ENCODE peak calls at places on chromosomes 11 and 22, in seven cellular contexts. S is Peyer's patch; G is posterior cingulate gyrus; D is CD8-positive, alpha-beta memory T cell; P is KBM-7; C is thoracic aorta; O is mesendoderm. Q is an unnamed sample.

GRCh38 chr11:2076441-2076840 is 62.7 kb downstream of the IGF2 start:
- DNase-seq in S (no peak), G (no peak), D (no peak), P (no peak), C (no peak), O (no peak), Q (no peak)

GRCh38 chr11:119533931-119534694 is 111.1 kb upstream of the THY1 start:
- DNase-seq in S (peak; percentile 37), G (peak; percentile 85), D (no peak), P (peak; percentile 79), C (no peak), O (peak; percentile 77), Q (peak; percentile 66)

GRCh38 chr11:132886335-132886734 is 646.0 kb downstream of the OPCML start:
- DNase-seq in S (no peak), G (no peak), D (no peak), P (no peak), C (no peak), O (peak; percentile 84), Q (no peak)

GRCh38 chr22:37196539-37197450 is 8.7 kb upstream of the C1QTNF6 start:
- DNase-seq in S (no peak), G (no peak), D (no peak), P (no peak), C (no peak), O (peak; percentile 56), Q (peak; percentile 52)

GRCh38 chr11:94826415-94826814 is 58.3 kb downstream of the AMOTL1 start:
- DNase-seq in S (no peak), G (no peak), D (no peak), P (no peak), C (no peak), O (peak; percentile 54), Q (no peak)

GRCh38 chr11:126561327-126561893 is 205.9 kb downstream of the ST3GAL4 start:
- DNase-seq in S (no peak), G (no peak), D (no peak), P (peak; percentile 41), C (no peak), O (peak; percentile 88), Q (peak; percentile 18)

GRCh38 chr11:118634435-118635236 is 27.2 kb downstream of the PHLDB1 start:
- DNase-seq in S (peak; percentile 32), G (peak; percentile 50), D (no peak), P (no peak), C (no peak), O (peak; percentile 93), Q (peak; percentile 61)

GRCh38 chr11:114296190-114296978 is at the start of gene NNMT:
- DNase-seq in S (no peak), G (peak; percentile 36), D (no peak), P (no peak), C (peak; percentile 67), O (no peak), Q (no peak)

GRCh38 chr11:72111803-72112540 is 523 bp downstream of the ANAPC15 start:
- DNase-seq in S (peak; percentile 91), G (peak; percentile 93), D (peak; percentile 81), P (peak; percentile 99), C (peak; percentile 92), O (peak; percentile 100), Q (peak; percentile 94)

GRCh38 chr11:128624269-128625170 is 37.2 kb upstream of the ETS1 start:
- DNase-seq in S (peak; percentile 84), G (no peak), D (peak; percentile 55), P (peak; percentile 39), C (no peak), O (no peak), Q (no peak)

GRCh38 chr11:117410861-117411725 is 83.4 kb downstream of the CEP164 start:
- DNase-seq in S (no peak), G (no peak), D (no peak), P (no peak), C (no peak), O (peak; percentile 89), Q (no peak)

GRCh38 chr11:82634091-82634490 is 99.6 kb downstream of the FAM181B start:
- DNase-seq in S (no peak), G (no peak), D (no peak), P (no peak), C (no peak), O (no peak), Q (no peak)

GRCh38 chr11:109853156-109853776 is 239.9 kb upstream of the ZC3H12C start:
- DNase-seq in S (no peak), G (no peak), D (no peak), P (peak; percentile 61), C (no peak), O (peak; percentile 81), Q (no peak)

GRCh38 chr11:86692317-86692716 is 19.9 kb upstream of the ME3 start:
- DNase-seq in S (no peak), G (no peak), D (no peak), P (no peak), C (no peak), O (no peak), Q (no peak)

GRCh38 chr22:42490244-42490832 is 29.3 kb downstream of the RRP7A start:
- DNase-seq in S (no peak), G (no peak), D (no peak), P (no peak), C (no peak), O (no peak), Q (no peak)

GRCh38 chr11:8671242-8671641 is 11.2 kb downstream of the TRIM66 start:
- DNase-seq in S (no peak), G (peak; percentile 50), D (no peak), P (no peak), C (peak; percentile 37), O (peak; percentile 98), Q (peak; percentile 8)

Q was measured in substantia nigra.